ENCODE peak calls at places on chromosome X, in ten cellular contexts. V is heart left ventricle, D is tibial artery, G is brain microvascular endothelial cell, N is kidney, Z is pancreas, H is cardiac muscle cell, T is PC-3, O is OCI-LY7, R is adrenal gland. A is an unnamed sample.
A peak's percentile ranks its signal among the peaks of the same experiment; 100 is the strongest.

GRCh38 chrX:38081926-38082708 is 75.8 kb downstream of the SYTL5 start:
- DNase-seq in V (no peak), D (no peak), G (no peak), N (no peak), Z (no peak), H (no peak), T (no peak), O (no peak), R (no peak), A (no peak)

GRCh38 chrX:38312436-38312835 is 14.9 kb downstream of the RPGR start:
- DNase-seq in V (no peak), D (no peak), G (peak; percentile 80), N (no peak), Z (no peak), H (peak; percentile 53), T (peak; percentile 92), O (no peak), R (no peak), A (no peak)

GRCh38 chrX:136689441-136689840 is 41.5 kb downstream of the CD40LG start:
- DNase-seq in V (no peak), D (no peak), G (peak; percentile 47), N (no peak), Z (no peak), H (peak; percentile 72), T (no peak), O (no peak), R (no peak), A (no peak)

GRCh38 chrX:53086464-53086863 is 4.3 kb downstream of the TSPYL2 start:
- DNase-seq in V (peak; percentile 74), D (peak; percentile 86), G (no peak), N (peak; percentile 76), Z (peak; percentile 83), H (peak; percentile 59), T (no peak), O (no peak), R (peak; percentile 79), A (no peak)

GRCh38 chrX:10795721-10796120 is 175.3 kb upstream of the MID1 start:
- DNase-seq in V (no peak), D (no peak), G (no peak), N (no peak), Z (no peak), H (no peak), T (no peak), O (no peak), R (no peak), A (no peak)

GRCh38 chrX:110045421-110045820 is 42.5 kb downstream of the TMEM164 start:
- DNase-seq in V (no peak), D (no peak), G (no peak), N (no peak), Z (no peak), H (no peak), T (no peak), O (no peak), R (no peak), A (no peak)

GRCh38 chrX:123626962-123627361 is 105.9 kb downstream of the THOC2 start:
- DNase-seq in V (no peak), D (no peak), G (peak; percentile 20), N (no peak), Z (no peak), H (peak; percentile 5), T (peak; percentile 55), O (no peak), R (no peak), A (no peak)

GRCh38 chrX:123338240-123338639 is 154.2 kb downstream of the GRIA3 start:
- DNase-seq in V (no peak), D (no peak), G (no peak), N (no peak), Z (no peak), H (no peak), T (no peak), O (no peak), R (no peak), A (no peak)

GRCh38 chrX:2503591-2504500 is 3.1 kb upstream of the DHRSX start:
- DNase-seq in V (no peak), D (no peak), G (no peak), N (no peak), Z (no peak), H (no peak), T (no peak), O (no peak), R (no peak), A (no peak)

GRCh38 chrX:69055193-69055592 is 110.1 kb downstream of the PJA1 start:
- DNase-seq in V (no peak), D (no peak), G (no peak), N (no peak), Z (no peak), H (no peak), T (no peak), O (no peak), R (no peak), A (no peak)

GRCh38 chrX:42119076-42119475 is 195.7 kb upstream of the CASK start:
- DNase-seq in V (no peak), D (no peak), G (peak; percentile 76), N (no peak), Z (no peak), H (peak; percentile 93), T (peak; percentile 91), O (no peak), R (no peak), A (no peak)

GRCh38 chrX:19272452-19272851 is 71.3 kb upstream of the PDHA1 start:
- DNase-seq in V (no peak), D (no peak), G (no peak), N (no peak), Z (no peak), H (peak; percentile 2), T (peak; percentile 6), O (no peak), R (no peak), A (no peak)
- H3K27ac ChIP-seq in V (no peak overlapping the region), D (no peak overlapping the region), G (no peak overlapping the region), N (no peak overlapping the region), Z (no peak overlapping the region), H (no peak overlapping the region), T (no peak overlapping the region), O (no peak overlapping the region), R (no peak overlapping the region), A (no peak overlapping the region)

GRCh38 chrX:19593684-19594083 is 78.4 kb upstream of the MAP3K15 start:
- DNase-seq in V (no peak), D (no peak), G (peak; percentile 16), N (no peak), Z (no peak), H (peak; percentile 69), T (peak; percentile 56), O (peak; percentile 48), R (no peak), A (no peak)
- TF ChIP-seq CTCF in V (peak; percentile 55), D (peak; percentile 43), G (peak; percentile 51), N (peak; percentile 25), Z (no peak), H (peak; percentile 45), T (peak; percentile 72), O (peak; percentile 72), R (peak; percentile 50), A (peak; percentile 42)

DNA sequence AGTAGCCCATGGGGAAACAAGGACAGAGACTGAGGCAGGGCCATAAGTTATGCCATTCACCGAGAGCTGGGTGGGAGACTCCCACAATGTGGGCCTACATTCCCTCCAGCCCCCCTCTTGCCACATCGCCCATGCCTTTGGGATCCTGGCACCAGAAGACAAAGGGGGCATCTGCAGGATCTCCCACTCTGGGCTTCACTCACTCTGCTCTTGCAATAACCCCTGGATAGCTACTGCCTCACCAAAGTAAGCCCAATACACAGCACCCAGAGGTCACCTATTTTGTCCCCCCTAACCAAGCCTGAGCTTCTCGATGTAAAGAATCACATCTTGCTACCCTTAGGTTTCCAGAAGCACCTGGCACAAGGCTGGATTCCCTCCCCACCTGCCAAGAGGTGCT is 741 bp upstream of the RTL5 start:
- DNase-seq in V (no peak), D (no peak), G (no peak), N (no peak), Z (no peak), H (no peak), T (no peak), O (no peak), R (no peak), A (no peak)
- H3K4me3 ChIP-seq in V (peak overlapping the region; percentile 49), D (peak overlapping the region; percentile 67), G (peak overlapping the region; percentile 35), N (peak overlapping the region; percentile 24), Z (no peak overlapping the region), H (no peak overlapping the region), T (peak overlapping the region; percentile 60), O (no peak overlapping the region), R (peak overlapping the region; percentile 63), A (peak overlapping the region; percentile 56)

GRCh38 chrX:48475774-48476577 is at the start of gene FTSJ1:
- DNase-seq in V (peak; percentile 89), D (peak; percentile 93), G (peak; percentile 94), N (peak; percentile 95), Z (peak; percentile 93), H (peak; percentile 95), T (peak; percentile 89), O (peak; percentile 85), R (peak; percentile 88), A (peak; percentile 88)
- H3K27ac ChIP-seq in V (peak within 1 kb of the TSS; percentile 87), D (peak within 1 kb of the TSS; percentile 87), G (peak within 1 kb of the TSS; percentile 86), N (peak within 1 kb of the TSS; percentile 70), Z (peak within 1 kb of the TSS; percentile 34), H (peak within 1 kb of the TSS; percentile 21), T (peak within 1 kb of the TSS; percentile 87), O (peak within 1 kb of the TSS; percentile 66), R (peak within 1 kb of the TSS; percentile 73), A (peak within 1 kb of the TSS; percentile 79)

GRCh38 chrX:8724176-8724757 is 7.7 kb downstream of the ANOS1 start:
- DNase-seq in V (no peak), D (no peak), G (no peak), N (no peak), Z (no peak), H (peak; percentile 47), T (no peak), O (no peak), R (no peak), A (no peak)
- TF ChIP-seq CTCF in V (no peak), D (no peak), G (peak; percentile 40), N (no peak), Z (no peak), H (peak; percentile 21), T (peak; percentile 47), O (peak; percentile 15), R (no peak), A (no peak)

DNA sequence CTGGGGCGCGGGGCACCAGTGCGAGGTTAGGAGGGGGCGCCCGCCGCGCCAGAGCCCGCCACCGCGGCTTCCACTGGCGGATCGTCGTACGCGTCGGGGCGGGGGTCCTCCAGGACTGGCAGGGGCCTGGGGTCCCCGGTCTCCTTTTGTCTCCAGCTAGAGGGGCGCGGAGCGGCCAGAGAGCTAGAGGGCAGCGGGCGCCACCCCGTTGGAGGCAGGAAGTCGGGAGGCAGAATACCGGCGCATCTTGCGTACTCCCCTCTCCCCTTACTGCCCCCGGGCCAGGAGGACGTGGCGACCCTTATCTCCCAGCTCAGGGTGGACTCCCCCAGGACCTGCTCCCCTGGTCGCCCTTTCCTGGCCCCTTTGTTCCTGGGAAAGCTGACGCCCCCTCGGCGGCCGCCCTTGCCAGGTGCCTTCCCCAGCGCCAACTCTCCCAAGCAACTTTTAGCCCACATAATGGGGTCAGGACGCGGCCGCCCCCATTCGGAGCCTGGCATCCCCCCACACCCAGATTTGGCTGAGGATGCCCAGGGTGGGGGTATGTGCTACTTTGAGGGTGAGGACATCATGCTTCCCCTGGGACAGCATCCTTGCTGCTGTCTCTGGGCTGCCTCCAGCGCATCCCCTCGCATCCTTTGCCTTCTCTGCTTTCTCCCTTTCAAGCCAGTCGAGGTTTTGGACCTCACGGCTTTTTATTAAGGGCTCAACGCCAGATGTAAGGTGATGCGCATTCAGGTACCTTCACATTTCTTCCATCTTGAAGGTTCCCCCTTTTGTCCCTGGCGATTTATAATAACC is 976 bp downstream of the CNKSR2 start:
- DNase-seq in V (no peak), D (peak; percentile 59), G (no peak), N (peak; percentile 68), Z (peak; percentile 74), H (no peak), T (no peak), O (no peak), R (no peak), A (no peak)
- H3K4me3 ChIP-seq in V (peak overlapping the region; percentile 52), D (peak overlapping the region; percentile 65), G (peak overlapping the region; percentile 56), N (no peak overlapping the region), Z (peak overlapping the region; percentile 51), H (peak overlapping the region; percentile 65), T (peak overlapping the region; percentile 66), O (no peak overlapping the region), R (peak overlapping the region; percentile 52), A (peak overlapping the region; percentile 64)

GRCh38 chrX:130083107-130083490 is 27.2 kb downstream of the ELF4 start:
- DNase-seq in V (no peak), D (no peak), G (no peak), N (no peak), Z (no peak), H (no peak), T (no peak), O (no peak), R (no peak), A (no peak)
- H3K27ac ChIP-seq in V (no peak overlapping the region), D (peak overlapping the region; percentile 59), G (no peak overlapping the region), N (no peak overlapping the region), Z (no peak overlapping the region), H (no peak overlapping the region), T (no peak overlapping the region), O (peak overlapping the region; percentile 93), R (no peak overlapping the region), A (no peak overlapping the region)